ENCODE peak calls at places on chromosome 18, in nine cellular contexts. Z, M, O, A, C, G, U, E and R are unnamed samples.

GRCh38 chr18:73959341-73959740 is 188.3 kb downstream of the FBXO15 start:
- DNase-seq in Z (no peak), M (no peak), O (no peak), A (no peak), C (no peak), G (no peak), U (no peak), E (no peak), R (no peak)

GRCh38 chr18:3265564-3266033 is 3.7 kb downstream of the MYL12B start:
- DNase-seq in Z (no peak), M (peak; percentile 68), O (peak; percentile 56), A (peak; percentile 75), C (no peak), G (no peak), U (no peak), E (no peak), R (peak; percentile 41)

GRCh38 chr18:6885992-6886823 is 156.7 kb downstream of the ARHGAP28 start:
- DNase-seq in Z (peak; percentile 69), M (peak; percentile 39), O (peak; percentile 45), A (peak; percentile 59), C (peak; percentile 50), G (peak; percentile 26), U (peak; percentile 13), E (no peak), R (peak; percentile 40)

GRCh38 chr18:76824136-76824676 is 1.8 kb downstream of the ZNF236 start:
- DNase-seq in Z (no peak), M (no peak), O (no peak), A (no peak), C (no peak), G (no peak), U (no peak), E (no peak), R (no peak)

GRCh38 chr18:74351354-74351753 is 35.7 kb downstream of the C18orf63 start:
- DNase-seq in Z (no peak), M (peak; percentile 89), O (no peak), A (peak; percentile 82), C (peak; percentile 66), G (peak; percentile 3), U (peak; percentile 1), E (no peak), R (no peak)

GRCh38 chr18:77141401-77142118 is 9.0 kb upstream of the MBP start:
- DNase-seq in Z (no peak), M (no peak), O (no peak), A (no peak), C (no peak), G (no peak), U (no peak), E (no peak), R (no peak)

GRCh38 chr18:79707239-79707638 is 27.6 kb downstream of the CTDP1 start:
- DNase-seq in Z (no peak), M (no peak), O (no peak), A (no peak), C (no peak), G (no peak), U (no peak), E (no peak), R (no peak)

GRCh38 chr18:21262244-21262643 is 20.2 kb downstream of the GREB1L start:
- DNase-seq in Z (no peak), M (no peak), O (no peak), A (no peak), C (no peak), G (no peak), U (no peak), E (no peak), R (no peak)

GRCh38 chr18:36511791-36512352 is 214.4 kb downstream of the FHOD3 start:
- DNase-seq in Z (peak; percentile 12), M (no peak), O (no peak), A (no peak), C (no peak), G (no peak), U (no peak), E (no peak), R (no peak)

GRCh38 chr18:68103561-68103960 is 587.0 kb upstream of the DSEL start:
- DNase-seq in Z (no peak), M (no peak), O (no peak), A (no peak), C (no peak), G (no peak), U (no peak), E (no peak), R (no peak)